ENCODE peak calls at places on chromosomes 7 and 10, in six cellular contexts. M, P, L, T, O and J are unnamed samples.

GRCh38 chr7:107891619-107892366 is 810 bp downstream of the DLD start:
- DNase-seq in M (no peak), P (no peak), L (peak), T (peak), O (no peak), J (no peak)

GRCh38 chr10:23892296-23892695 is 316.6 kb upstream of the KIAA1217 start:
- DNase-seq in M (no peak), P (no peak), L (no peak), T (no peak), O (no peak), J (no peak)

GRCh38 chr10:3807221-3807927 is 22.4 kb upstream of the KLF6 start:
- DNase-seq in M (no peak), P (no peak), L (peak), T (peak), O (no peak), J (no peak)

GRCh38 chr7:42272793-42273665 is 36.0 kb upstream of the GLI3 start:
- DNase-seq in M (no peak), P (no peak), L (no peak), T (peak), O (no peak), J (no peak)

GRCh38 chr7:155754165-155754564 is 58.1 kb downstream of the SHH start:
- DNase-seq in M (no peak), P (no peak), L (no peak), T (no peak), O (no peak), J (no peak)

GRCh38 chr10:89535185-89536012 is at the start of gene SLC16A12:
- DNase-seq in M (no peak), P (no peak), L (no peak), T (peak), O (no peak), J (no peak)

GRCh38 chr7:157801971-157802675 is 465.3 kb downstream of the DNAJB6 start:
- DNase-seq in M (no peak), P (no peak), L (no peak), T (no peak), O (no peak), J (no peak)

GRCh38 chr7:15228891-15229290 is 326.3 kb upstream of the DGKB start:
- DNase-seq in M (no peak), P (no peak), L (no peak), T (no peak), O (no peak), J (no peak)

GRCh38 chr7:108808556-108808955 is 238.9 kb downstream of the DNAJB9 start:
- DNase-seq in M (no peak), P (no peak), L (no peak), T (no peak), O (no peak), J (no peak)

GRCh38 chr7:154195266-154195665 is 143.1 kb downstream of the DPP6 start:
- DNase-seq in M (no peak), P (no peak), L (no peak), T (no peak), O (no peak), J (no peak)

GRCh38 chr10:124831116-124831515 is 29.5 kb downstream of the ABRAXAS2 start:
- DNase-seq in M (no peak), P (no peak), L (no peak), T (peak), O (no peak), J (no peak)

GRCh38 chr10:48572414-48572813 is 32.5 kb downstream of the ARHGAP22 start:
- DNase-seq in M (no peak), P (no peak), L (no peak), T (no peak), O (no peak), J (no peak)

GRCh38 chr10:43200538-43201390 is 62.5 kb downstream of the CSGALNACT2 start:
- DNase-seq in M (peak), P (no peak), L (no peak), T (no peak), O (no peak), J (no peak)

GRCh38 chr7:107564553-107565298 is 955 bp downstream of the DUS4L start:
- DNase-seq in M (no peak), P (no peak), L (peak), T (peak), O (no peak), J (peak)

GRCh38 chr7:1647961-1648631 is 22.0 kb upstream of the ELFN1 start:
- DNase-seq in M (peak), P (no peak), L (no peak), T (no peak), O (no peak), J (no peak)

GRCh38 chr7:122307228-122307619 is 2.7 kb upstream of the FEZF1 start:
- DNase-seq in M (no peak), P (no peak), L (no peak), T (no peak), O (no peak), J (no peak)

GRCh38 chr7:37117261-37117660 is 331.4 kb downstream of the ELMO1 start:
- DNase-seq in M (no peak), P (no peak), L (no peak), T (no peak), O (no peak), J (no peak)

GRCh38 chr7:129332354-129333056 is 101.7 kb upstream of the STRIP2 start:
- DNase-seq in M (no peak), P (no peak), L (peak), T (peak), O (peak), J (peak)

GRCh38 chr10:102225646-102226541 is at the start of gene ELOVL3:
- DNase-seq in M (peak), P (peak), L (peak), T (peak), O (peak), J (peak)

GRCh38 chr10:1179346-1180070 is 123.3 kb downstream of the WDR37 start:
- DNase-seq in M (no peak), P (no peak), L (no peak), T (no peak), O (no peak), J (no peak)

GRCh38 chr10:31508882-31509281 is 189.9 kb downstream of the ZEB1 start:
- DNase-seq in M (no peak), P (no peak), L (no peak), T (no peak), O (no peak), J (no peak)

GRCh38 chr10:86371116-86371515 is 4.5 kb upstream of the GRID1 start:
- DNase-seq in M (no peak), P (no peak), L (no peak), T (no peak), O (no peak), J (no peak)

GRCh38 chr10:28677889-28678686 is 767 bp downstream of the BAMBI start:
- DNase-seq in M (peak), P (peak), L (peak), T (no peak), O (no peak), J (no peak)

GRCh38 chr7:105309235-105310156 is 79.2 kb downstream of the SRPK2 start:
- DNase-seq in M (no peak), P (no peak), L (no peak), T (no peak), O (no peak), J (no peak)

GRCh38 chr10:6164271-6165095 is 38.2 kb upstream of the PFKFB3 start:
- DNase-seq in M (no peak), P (no peak), L (peak), T (peak), O (no peak), J (no peak)

GRCh38 chr7:44348300-44348699 is 22.9 kb upstream of the CAMK2B start:
- DNase-seq in M (no peak), P (no peak), L (peak), T (peak), O (no peak), J (peak)

GRCh38 chr7:22635349-22635748 is 91.7 kb upstream of the IL6 start:
- DNase-seq in M (no peak), P (no peak), L (peak), T (no peak), O (no peak), J (no peak)

GRCh38 chr10:6037975-6038624 is 24.1 kb downstream of the IL2RA start:
- DNase-seq in M (peak), P (no peak), L (no peak), T (peak), O (no peak), J (no peak)

GRCh38 chr7:17234398-17235021 is 63.9 kb upstream of the AHR start:
- DNase-seq in M (peak), P (no peak), L (peak), T (peak), O (peak), J (peak)

GRCh38 chr7:1555046-1555812 is 776 bp downstream of the TMEM184A start:
- DNase-seq in M (peak), P (no peak), L (peak), T (peak), O (no peak), J (no peak)

GRCh38 chr7:101174322-101174854 is 5.7 kb downstream of the NAT16 start:
- DNase-seq in M (no peak), P (no peak), L (no peak), T (no peak), O (no peak), J (no peak)